ENCODE peak calls at places on chromosomes 3 and 15, in nine cellular contexts. X is H54, W is HCT116, Y is breast epithelium, F is tibial nerve, P is sigmoid colon, J is GM12878, V is heart left ventricle, Z is adrenal gland. Q is an unnamed sample.

GRCh38 chr3:123036352-123037014 is 8.9 kb upstream of the SEMA5B start:
- DNase-seq in X (no peak), W (no peak), Y (no peak), F (no peak), P (no peak), J (no peak), V (no peak), Z (no peak), Q (no peak)

GRCh38 chr15:100899601-100900000 is 19.6 kb upstream of the LRRK1 start:
- DNase-seq in X (no peak), W (no peak), Y (no peak), F (no peak), P (peak), J (no peak), V (no peak), Z (no peak), Q (no peak)

GRCh38 chr3:33215739-33216138 is 2.9 kb downstream of the SUSD5 start:
- DNase-seq in X (no peak), W (no peak), Y (no peak), F (no peak), P (no peak), J (no peak), V (no peak), Z (no peak), Q (no peak)

GRCh38 chr15:80777836-80778620 is 1.1 kb upstream of the CEMIP start:
- DNase-seq in X (no peak), W (no peak), Y (no peak), F (no peak), P (no peak), J (no peak), V (no peak), Z (no peak), Q (no peak)

GRCh38 chr15:59165726-59166125 is 40.9 kb upstream of the LDHAL6B start:
- DNase-seq in X (no peak), W (no peak), Y (no peak), F (no peak), P (no peak), J (peak), V (no peak), Z (no peak), Q (no peak)

GRCh38 chr3:105835606-105836005 is 33.2 kb downstream of the CBLB start:
- DNase-seq in X (no peak), W (no peak), Y (no peak), F (no peak), P (no peak), J (no peak), V (no peak), Z (no peak), Q (no peak)

GRCh38 chr3:132867956-132868355 is 145.7 kb upstream of the NPHP3 start:
- DNase-seq in X (no peak), W (no peak), Y (no peak), F (no peak), P (no peak), J (no peak), V (no peak), Z (no peak), Q (no peak)

GRCh38 chr15:66472176-66472999 is 25.2 kb downstream of the SNAPC5 start:
- DNase-seq in X (no peak), W (no peak), Y (no peak), F (no peak), P (no peak), J (peak), V (no peak), Z (no peak), Q (no peak)

GRCh38 chr15:38991701-38992100 is 427.1 kb upstream of the RASGRP1 start:
- DNase-seq in X (no peak), W (no peak), Y (no peak), F (no peak), P (no peak), J (no peak), V (no peak), Z (no peak), Q (no peak)

GRCh38 chr15:73052679-73053397 is 575 bp downstream of the NEO1 start:
- DNase-seq in X (peak), W (peak), Y (no peak), F (peak), P (peak), J (no peak), V (peak), Z (peak), Q (peak)

GRCh38 chr3:148991219-148992026 is at the start of gene GYG1:
- DNase-seq in X (peak), W (peak), Y (peak), F (peak), P (peak), J (no peak), V (peak), Z (peak), Q (peak)

DNA sequence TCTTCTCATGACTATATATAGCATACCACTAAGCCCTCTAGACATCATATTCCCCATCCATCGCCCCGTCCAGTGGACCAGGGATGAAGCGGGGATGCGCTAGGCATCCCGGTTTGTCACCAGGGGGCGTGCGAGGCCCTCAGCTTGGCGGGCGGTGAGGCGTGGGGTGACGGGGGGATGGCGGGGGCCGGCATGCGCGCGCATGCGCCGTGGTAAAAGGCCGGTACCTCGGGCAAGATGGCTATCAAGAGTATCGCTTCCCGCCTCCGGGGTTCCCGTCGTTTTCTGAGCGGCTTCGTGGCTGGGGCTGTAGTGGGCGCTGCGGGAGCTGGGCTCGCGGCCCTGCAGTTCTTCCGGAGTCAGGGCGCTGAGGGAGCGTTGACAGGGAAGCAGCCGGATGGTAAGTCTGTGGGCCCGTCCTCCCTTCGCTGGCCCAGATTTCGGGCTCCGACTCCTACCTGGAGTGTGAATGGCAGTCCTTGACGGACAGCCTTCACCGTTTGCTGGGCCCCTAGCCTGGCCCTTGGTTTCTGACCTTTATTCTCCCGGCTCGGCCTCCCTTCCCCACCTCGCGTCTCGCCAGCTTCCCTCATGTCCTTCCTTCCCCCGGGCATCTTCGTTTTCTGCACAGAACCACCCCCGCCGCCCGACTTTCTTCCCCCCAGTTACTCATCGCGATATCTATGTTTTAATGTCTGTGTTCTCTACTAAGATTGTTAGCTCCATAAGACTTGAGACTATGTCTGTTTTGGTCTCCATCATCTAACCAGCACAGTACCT is at the start of gene EXOG:
- DNase-seq in X (peak), W (peak), Y (peak), F (peak), P (peak), J (peak), V (peak), Z (peak), Q (peak)
- TF ChIP-seq POLR2A in X (peak), W (peak), Y (no peak), F (no peak), P (no peak), J (peak), V (peak), Z (peak), Q (peak)

GRCh38 chr3:112561693-112562529 is at the start of the genes ATG3 and SLC35A5:
- DNase-seq in X (peak), W (peak), Y (peak), F (peak), P (peak), J (peak), V (peak), Z (peak), Q (peak)
- TF ChIP-seq POLR2A in X (peak), W (peak), Y (peak), F (peak), P (peak), J (peak), V (peak), Z (peak), Q (peak)

GRCh38 chr3:173395073-173395411 is 2.5 kb upstream of the NLGN1 start:
- DNase-seq in X (peak), W (no peak), Y (no peak), F (no peak), P (no peak), J (no peak), V (no peak), Z (no peak), Q (no peak)

GRCh38 chr3:173396191-173397041 is 1.1 kb upstream of the NLGN1 start:
- DNase-seq in X (no peak), W (no peak), Y (no peak), F (no peak), P (no peak), J (no peak), V (no peak), Z (no peak), Q (no peak)

GRCh38 chr3:173397161-173398110 is at the start of gene NLGN1:
- DNase-seq in X (peak), W (no peak), Y (peak), F (peak), P (peak), J (no peak), V (peak), Z (peak), Q (peak)

GRCh38 chr3:173398111-173398479 is 551 bp downstream of the NLGN1 start:
- DNase-seq in X (no peak), W (no peak), Y (no peak), F (no peak), P (no peak), J (no peak), V (no peak), Z (no peak), Q (no peak)

GRCh38 chr3:173395412-173396181 is 1.9 kb upstream of the NLGN1 start:
- DNase-seq in X (peak), W (peak), Y (peak), F (peak), P (peak), J (no peak), V (peak), Z (peak), Q (peak)
- TF ChIP-seq POLR2A in X (peak), W (no peak), Y (peak), F (peak), P (peak), J (peak), V (peak), Z (no peak), Q (no peak)

DNA sequence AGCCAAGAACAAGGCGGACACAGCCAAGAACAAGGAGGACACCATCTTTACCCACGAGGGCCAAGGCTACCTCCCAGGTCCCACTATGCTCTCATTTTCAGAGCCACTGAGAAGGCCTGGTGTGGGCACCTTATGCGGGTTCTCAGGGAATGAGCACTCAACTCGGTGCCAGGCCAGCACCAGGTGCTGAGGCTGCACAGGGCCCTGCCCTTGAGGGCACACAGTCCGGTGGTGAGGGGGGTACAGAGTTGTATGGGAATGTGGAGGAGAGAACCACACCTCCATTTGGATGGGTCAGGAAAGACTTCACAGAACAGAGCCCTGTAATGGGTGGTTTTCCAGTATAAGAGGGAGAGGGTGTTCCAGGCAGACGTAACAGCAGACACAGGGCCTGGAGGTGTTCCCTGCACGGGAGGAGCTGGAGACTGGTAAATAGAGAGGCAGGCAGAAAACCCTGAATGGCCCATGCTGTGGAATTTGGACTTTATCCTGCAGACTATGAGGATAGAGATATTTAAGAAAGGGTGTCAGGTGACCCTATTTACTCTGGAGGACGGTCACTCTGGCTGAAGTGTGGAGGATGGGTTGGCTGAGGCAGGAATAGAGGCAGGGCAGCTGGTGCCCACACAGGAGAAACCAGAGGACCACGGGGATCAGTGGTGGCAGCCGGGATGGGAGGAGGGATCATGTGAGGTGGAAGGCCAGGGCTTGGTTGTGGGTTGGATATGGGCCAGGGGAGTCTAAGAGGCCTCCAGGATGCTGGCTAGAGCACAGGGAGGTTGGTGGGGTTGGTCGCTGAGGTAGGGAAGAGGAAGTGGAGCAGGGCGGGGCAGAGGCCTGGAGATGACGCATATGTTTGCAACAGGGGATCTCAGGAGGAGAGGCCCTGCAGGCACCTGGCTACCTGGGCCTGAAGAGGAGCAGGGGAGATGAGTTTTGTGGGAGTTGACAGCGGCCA is 34.6 kb downstream of the CRABP1 start:
- DNase-seq in X (peak), W (peak), Y (no peak), F (no peak), P (no peak), J (no peak), V (no peak), Z (no peak), Q (no peak)
- TF ChIP-seq POLR2A in X (no peak), W (no peak), Y (no peak), F (no peak), P (no peak), J (no peak), V (no peak), Z (no peak), Q (no peak)

DNA sequence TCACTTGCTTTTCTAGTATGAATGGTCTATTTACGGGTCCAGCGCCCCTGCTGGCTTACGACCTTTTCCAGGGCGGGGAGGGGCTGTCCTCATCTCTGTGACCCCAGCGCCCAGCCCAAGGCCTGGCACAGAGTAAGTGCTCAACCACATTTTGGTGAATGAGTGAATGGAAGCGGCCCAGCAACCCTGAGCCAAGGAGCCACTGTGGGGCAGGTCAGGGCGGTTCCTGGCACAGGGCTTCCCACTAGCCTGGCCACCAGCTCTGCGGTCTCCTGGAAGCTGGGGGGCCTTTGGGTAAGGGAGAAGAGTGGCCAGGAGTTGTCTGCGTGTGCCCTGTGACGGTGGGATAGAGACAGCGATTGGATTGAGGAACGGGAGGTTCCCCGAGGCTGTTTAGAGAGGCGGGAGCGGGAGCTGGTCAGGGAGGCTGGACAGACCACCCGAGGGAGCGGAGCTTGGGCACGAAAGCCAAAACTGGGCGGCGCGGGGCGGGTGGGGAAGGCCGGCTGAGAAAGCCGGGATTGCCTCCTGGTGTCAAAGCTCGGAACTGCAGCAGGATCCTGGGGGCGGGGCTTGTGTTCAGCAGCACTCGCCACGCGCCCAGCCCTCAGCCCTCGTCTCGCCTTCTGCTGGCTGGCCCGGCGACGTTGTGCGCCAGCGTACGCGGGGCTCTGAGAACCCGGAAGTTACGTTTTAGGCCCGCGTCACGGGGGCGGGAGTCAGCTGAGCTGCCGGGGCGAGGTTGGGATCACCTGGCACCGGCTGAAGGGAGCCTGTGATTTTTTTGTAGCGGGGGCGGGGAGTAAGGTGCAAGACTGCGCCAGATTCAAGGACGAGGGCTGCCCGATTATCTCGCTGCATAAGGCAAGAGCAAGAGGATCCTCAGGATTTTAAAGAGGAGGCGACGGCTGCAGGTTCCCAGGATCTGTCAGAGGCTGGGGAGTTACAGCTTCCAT is at the start of gene VPS18:
- DNase-seq in X (peak), W (peak), Y (peak), F (peak), P (peak), J (peak), V (peak), Z (peak), Q (peak)
- TF ChIP-seq POLR2A in X (peak), W (peak), Y (peak), F (peak), P (peak), J (peak), V (peak), Z (peak), Q (peak)

GRCh38 chr15:90266485-90266884 is 1.0 kb downstream of the NGRN start:
- DNase-seq in X (no peak), W (no peak), Y (no peak), F (no peak), P (no peak), J (no peak), V (no peak), Z (no peak), Q (peak)

GRCh38 chr15:90265271-90266060 is at the start of gene NGRN:
- DNase-seq in X (peak), W (peak), Y (peak), F (peak), P (peak), J (peak), V (peak), Z (peak), Q (peak)

GRCh38 chr15:90268415-90268814 is 2.9 kb downstream of the NGRN start:
- DNase-seq in X (no peak), W (no peak), Y (no peak), F (no peak), P (no peak), J (no peak), V (no peak), Z (no peak), Q (no peak)

GRCh38 chr15:90264649-90265048 is 823 bp upstream of the NGRN start:
- DNase-seq in X (no peak), W (no peak), Y (no peak), F (no peak), P (no peak), J (no peak), V (no peak), Z (no peak), Q (no peak)

GRCh38 chr15:90266061-90266431 is 574 bp downstream of the NGRN start:
- DNase-seq in X (no peak), W (peak), Y (no peak), F (no peak), P (peak), J (no peak), V (peak), Z (peak), Q (peak)
- TF ChIP-seq POLR2A in X (no peak), W (no peak), Y (no peak), F (no peak), P (no peak), J (no peak), V (no peak), Z (no peak), Q (no peak)

Q was measured in erythroblast.